ENCODE peak calls at places on chromosomes 11 and 22, in ten cellular contexts. M is EL; W is T follicular helper cell; T is HFF-Myc; H is NCI-H774; E is activated naive CD8-positive, alpha-beta T cell treated with anti-CD3 and anti-CD28 coated beads, Interleukin-2, amount 10 ng/mL, durations not matched to agents 7 days and 5 days; A is stimulated activated CD4-positive, alpha-beta T cell treated with anti-CD3 and anti-CD28 coated beads, Interleukin-4, amount 100 ng/mL, for 48 hours; P is NCI-H345; U is H7; V is DMS153. R is an unnamed sample.

GRCh38 chr11:114175706-114176105 is 116.2 kb downstream of the ZBTB16 start:
- DNase-seq in M (no peak), W (no peak), T (no peak), H (no peak), E (no peak), A (no peak), P (no peak), U (no peak), V (no peak), R (no peak)

GRCh38 chr11:112797072-112797471 is 164.1 kb upstream of the NCAM1 start:
- DNase-seq in M (no peak), W (no peak), T (no peak), H (no peak), E (no peak), A (no peak), P (no peak), U (peak; percentile 84), V (no peak), R (peak; percentile 74)

GRCh38 chr11:21771097-21771496 is 421.8 kb upstream of the ANO5 start:
- DNase-seq in M (no peak), W (no peak), T (no peak), H (peak; percentile 34), E (no peak), A (no peak), P (no peak), U (no peak), V (no peak), R (peak; percentile 26)

GRCh38 chr11:35583126-35583525 is 35.1 kb upstream of the FJX1 start:
- DNase-seq in M (peak; percentile 66), W (no peak), T (no peak), H (no peak), E (no peak), A (no peak), P (no peak), U (no peak), V (no peak), R (no peak)

GRCh38 chr11:1559103-1559951 is 12.7 kb downstream of the DUSP8 start:
- DNase-seq in M (peak; percentile 96), W (no peak), T (no peak), H (no peak), E (no peak), A (no peak), P (peak; percentile 32), U (peak; percentile 97), V (no peak), R (no peak)

GRCh38 chr11:104956528-104956927 is 11.8 kb downstream of the CASP4 start:
- DNase-seq in M (no peak), W (no peak), T (no peak), H (no peak), E (no peak), A (no peak), P (no peak), U (no peak), V (no peak), R (no peak)

GRCh38 chr22:21100149-21101032 is 54.6 kb downstream of the LRRC74B start:
- DNase-seq in M (peak; percentile 53), W (no peak), T (no peak), H (no peak), E (no peak), A (no peak), P (no peak), U (no peak), V (no peak), R (no peak)

GRCh38 chr11:112734207-112734606 is 227.0 kb upstream of the NCAM1 start:
- DNase-seq in M (peak; percentile 20), W (no peak), T (no peak), H (no peak), E (no peak), A (no peak), P (no peak), U (peak; percentile 54), V (no peak), R (no peak)

GRCh38 chr11:12950681-12951080 is 58.4 kb upstream of the RASSF10 start:
- DNase-seq in M (no peak), W (no peak), T (no peak), H (no peak), E (no peak), A (no peak), P (no peak), U (no peak), V (no peak), R (no peak)

GRCh38 chr11:17649696-17650600 is 69.4 kb upstream of the MYOD1 start:
- DNase-seq in M (peak; percentile 71), W (no peak), T (no peak), H (no peak), E (no peak), A (no peak), P (no peak), U (peak; percentile 51), V (no peak), R (no peak)

GRCh38 chr11:45843158-45843924 is 3.9 kb upstream of the CRY2 start:
- DNase-seq in M (peak; percentile 81), W (peak; percentile 89), T (peak; percentile 71), H (peak; percentile 88), E (peak; percentile 82), A (peak; percentile 83), P (peak; percentile 89), U (peak; percentile 90), V (peak; percentile 86), R (peak; percentile 91)

GRCh38 chr11:66659785-66660184 is 17.9 kb downstream of the RBM4B start:
- DNase-seq in M (no peak), W (no peak), T (no peak), H (no peak), E (no peak), A (no peak), P (no peak), U (no peak), V (no peak), R (no peak)

GRCh38 chr11:67022341-67022933 is 497 bp upstream of the SYT12 start:
- DNase-seq in M (peak; percentile 74), W (no peak), T (no peak), H (no peak), E (no peak), A (no peak), P (peak; percentile 79), U (no peak), V (no peak), R (peak; percentile 50)

GRCh38 chr22:22786301-22787115 is 101.1 kb upstream of the IGLL5 start:
- DNase-seq in M (no peak), W (no peak), T (no peak), H (peak; percentile 92), E (no peak), A (no peak), P (peak; percentile 55), U (no peak), V (peak; percentile 97), R (peak; percentile 94)

GRCh38 chr22:45972091-45972867 is 4.7 kb downstream of the WNT7B start:
- DNase-seq in M (no peak), W (no peak), T (no peak), H (no peak), E (no peak), A (no peak), P (no peak), U (peak; percentile 83), V (no peak), R (no peak)

GRCh38 chr11:382081-382643 is 11.8 kb upstream of the PKP3 start:
- DNase-seq in M (no peak), W (no peak), T (no peak), H (no peak), E (no peak), A (no peak), P (no peak), U (no peak), V (no peak), R (no peak)

GRCh38 chr11:107824668-107825369 is 33.8 kb downstream of the SLC35F2 start:
- DNase-seq in M (no peak), W (no peak), T (no peak), H (no peak), E (no peak), A (no peak), P (no peak), U (no peak), V (no peak), R (no peak)

GRCh38 chr11:65446446-65447277 is 24.1 kb downstream of the NEAT1 start:
- DNase-seq in M (peak; percentile 43), W (no peak), T (no peak), H (no peak), E (peak; percentile 29), A (no peak), P (no peak), U (no peak), V (no peak), R (no peak)

GRCh38 chr11:35111171-35112055 is 27.6 kb upstream of the CD44 start:
- DNase-seq in M (peak; percentile 90), W (no peak), T (peak; percentile 82), H (no peak), E (no peak), A (no peak), P (no peak), U (no peak), V (no peak), R (no peak)

GRCh38 chr11:118619444-118620205 is 12.2 kb downstream of the PHLDB1 start:
- DNase-seq in M (peak; percentile 96), W (no peak), T (peak; percentile 96), H (no peak), E (peak; percentile 8), A (no peak), P (no peak), U (no peak), V (no peak), R (no peak)

GRCh38 chr11:126426126-126426525 is 70.6 kb downstream of the ST3GAL4 start:
- DNase-seq in M (no peak), W (no peak), T (no peak), H (no peak), E (no peak), A (no peak), P (no peak), U (no peak), V (no peak), R (no peak)

GRCh38 chr11:18853086-18853720 is 61.6 kb upstream of the PTPN5 start:
- DNase-seq in M (peak; percentile 8), W (no peak), T (peak; percentile 9), H (peak; percentile 5), E (no peak), A (no peak), P (peak; percentile 14), U (peak; percentile 8), V (peak; percentile 6), R (peak; percentile 5)

GRCh38 chr22:46192210-46192993 is 42.1 kb downstream of the PPARA start:
- DNase-seq in M (no peak), W (no peak), T (no peak), H (peak; percentile 4), E (no peak), A (no peak), P (no peak), U (no peak), V (no peak), R (no peak)

GRCh38 chr22:35357883-35358621 is 22.8 kb upstream of the HMOX1 start:
- DNase-seq in M (peak; percentile 79), W (no peak), T (no peak), H (no peak), E (no peak), A (no peak), P (no peak), U (no peak), V (no peak), R (no peak)

GRCh38 chr22:25114369-25115362 is 85.0 kb upstream of the CRYBB3 start:
- DNase-seq in M (no peak), W (no peak), T (no peak), H (no peak), E (no peak), A (no peak), P (no peak), U (no peak), V (peak; percentile 35), R (no peak)

GRCh38 chr22:29727248-29727551 is 7.4 kb downstream of the CABP7 start:
- DNase-seq in M (peak; percentile 50), W (no peak), T (no peak), H (no peak), E (peak; percentile 50), A (no peak), P (no peak), U (peak; percentile 97), V (no peak), R (no peak)

GRCh38 chr11:109043318-109043717 is 378.4 kb downstream of the DDX10 start:
- DNase-seq in M (no peak), W (no peak), T (no peak), H (no peak), E (no peak), A (no peak), P (no peak), U (no peak), V (no peak), R (no peak)

GRCh38 chr11:34621876-34622275 is 983 bp downstream of the EHF start:
- DNase-seq in M (no peak), W (no peak), T (no peak), H (no peak), E (no peak), A (no peak), P (no peak), U (no peak), V (no peak), R (no peak)